ENCODE peak calls at places on chromosome 12, in seven cellular contexts. R is NCI-H146, J is HT-29, W is NCI-H460, A is HS-27A, K is GM12865, U is heart right ventricle. P is an unnamed sample.

GRCh38 chr12:97394657-97395056 is 67.9 kb upstream of the RMST start:
- DNase-seq in W (no peak), J (no peak), R (no peak), A (no peak), K (no peak), U (no peak), P (no peak)

GRCh38 chr12:103808239-103808880 is 32.7 kb downstream of the NT5DC3 start:
- DNase-seq in A (no peak), R (no peak), K (no peak), J (no peak), W (no peak), U (no peak), P (no peak)

GRCh38 chr12:12229556-12230092 is 37.2 kb downstream of the LRP6 start:
- DNase-seq in U (no peak), R (no peak), K (no peak), W (no peak), J (no peak), A (no peak), P (no peak)

GRCh38 chr12:106170285-106170684 is 31.5 kb upstream of the NUAK1 start:
- DNase-seq in U (no peak), K (no peak), A (no peak), W (no peak), R (no peak), J (no peak), P (no peak)

GRCh38 chr12:26564391-26564790 is 268.6 kb downstream of the ITPR2 start:
- DNase-seq in K (no peak), U (no peak), A (no peak), J (no peak), W (no peak), R (no peak), P (no peak)

GRCh38 chr12:40907115-40907521 is 214.9 kb downstream of the CNTN1 start:
- DNase-seq in K (peak; percentile 55), A (no peak), J (no peak), R (no peak), U (no peak), W (peak; percentile 2), P (peak; percentile 47)

GRCh38 chr12:121114806-121115205 is 17.9 kb upstream of the P2RX7 start:
- DNase-seq in R (no peak), U (no peak), W (no peak), K (no peak), A (no peak), J (no peak), P (no peak)

GRCh38 chr12:1619599-1619998 is 9.4 kb upstream of the WNT5B start:
- DNase-seq in A (no peak), K (peak; percentile 71), U (no peak), W (no peak), R (no peak), J (no peak), P (no peak)

GRCh38 chr12:124236651-124237050 is 58.2 kb upstream of the RFLNA start:
- DNase-seq in J (no peak), A (peak; percentile 91), U (no peak), W (no peak), R (no peak), K (no peak), P (no peak)

GRCh38 chr12:56723889-56724659 is 1.0 kb downstream of the NACA start:
- DNase-seq in R (no peak), K (peak; percentile 42), U (peak; percentile 74), W (peak; percentile 29), J (peak; percentile 44), A (no peak), P (peak; percentile 64)

GRCh38 chr12:64004639-64005038 is 160.1 kb downstream of the SRGAP1 start:
- DNase-seq in U (no peak), J (no peak), R (no peak), A (no peak), K (no peak), W (no peak), P (no peak)

GRCh38 chr12:19739195-19739776 is 300.0 kb downstream of the AEBP2 start:
- DNase-seq in W (peak; percentile 80), J (peak; percentile 65), K (peak; percentile 65), U (peak; percentile 61), R (peak; percentile 55), A (peak; percentile 62), P (peak; percentile 83)

GRCh38 chr12:77845831-77846230 is 15.1 kb downstream of the NAV3 start:
- DNase-seq in W (no peak), R (no peak), K (no peak), U (no peak), J (peak; percentile 72), A (no peak), P (no peak)

GRCh38 chr12:112243255-112243965 is 118.0 kb downstream of the TRAFD1 start:
- DNase-seq in R (no peak), A (no peak), J (no peak), U (no peak), K (no peak), W (no peak), P (no peak)

GRCh38 chr12:41211466-41211865 is 23.3 kb downstream of the PDZRN4 start:
- DNase-seq in K (no peak), J (no peak), W (no peak), U (no peak), A (no peak), R (no peak), P (no peak)

GRCh38 chr12:12182926-12183325 is 83.9 kb downstream of the LRP6 start:
- DNase-seq in U (no peak), J (no peak), A (no peak), W (no peak), R (peak; percentile 91), K (no peak), P (peak; percentile 25)

GRCh38 chr12:57519758-57520007 is 631 bp downstream of the DDIT3 start:
- DNase-seq in J (no peak), R (no peak), A (no peak), U (peak; percentile 61), K (no peak), W (no peak), P (peak; percentile 52)

GRCh38 chr12:24562761-24563392 is 386.0 kb downstream of the BCAT1 start:
- DNase-seq in R (peak; percentile 31), A (no peak), W (no peak), U (peak; percentile 8), K (no peak), J (no peak), P (peak; percentile 24)

GRCh38 chr12:85448548-85449139 is 168.6 kb downstream of the ALX1 start:
- DNase-seq in R (peak; percentile 16), J (peak; percentile 29), U (no peak), K (no peak), W (peak; percentile 9), A (no peak), P (peak; percentile 54)

GRCh38 chr12:52971701-52972329 is 22.9 kb downstream of the KRT18 start:
- DNase-seq in U (no peak), A (no peak), J (peak; percentile 78), K (no peak), R (no peak), W (peak; percentile 43), P (no peak)

GRCh38 chr12:120709976-120710804 is at the start of gene UNC119B:
- DNase-seq in A (no peak), K (peak; percentile 58), R (peak; percentile 60), W (peak; percentile 47), U (peak; percentile 72), J (peak; percentile 60), P (peak; percentile 55)